ENCODE peak calls at places on chromosomes 5 and 9, in ten cellular contexts. One of them, this sample, is unnamed.

GRCh38 chr5:81251922-81252321 is 18.8 kb downstream of the CKMT2 start:
- DNase-seq in IMR-90: no peak
- DNase-seq in PC-9: no peak
- DNase-seq in neural progenitor cell: no peak
- DNase-seq in sigmoid colon: no peak
- DNase-seq in cardiac fibroblast: no peak
- DNase-seq in CD8-positive, alpha-beta T cell: no peak
- DNase-seq in body of pancreas: no peak
- DNase-seq in psoas muscle: no peak
- DNase-seq in tibial artery: no peak
- DNase-seq in this sample: no peak

GRCh38 chr9:111622626-111623025 is 8.5 kb upstream of the DNAJC25 start:
- DNase-seq in psoas muscle: peak; percentile 49
- DNase-seq in tibial artery: peak; percentile 82
- DNase-seq in neural progenitor cell: no peak
- DNase-seq in PC-9: peak; percentile 80
- DNase-seq in sigmoid colon: no peak
- DNase-seq in cardiac fibroblast: peak; percentile 85
- DNase-seq in body of pancreas: peak; percentile 28
- DNase-seq in IMR-90: peak; percentile 83
- DNase-seq in CD8-positive, alpha-beta T cell: no peak
- DNase-seq in this sample: no peak

GRCh38 chr5:134864707-134865106 is 9.5 kb upstream of the TXNDC15 start:
- DNase-seq in psoas muscle: no peak
- DNase-seq in sigmoid colon: no peak
- DNase-seq in tibial artery: no peak
- DNase-seq in body of pancreas: no peak
- DNase-seq in CD8-positive, alpha-beta T cell: no peak
- DNase-seq in IMR-90: no peak
- DNase-seq in PC-9: no peak
- DNase-seq in cardiac fibroblast: no peak
- DNase-seq in neural progenitor cell: no peak
- DNase-seq in this sample: no peak

GRCh38 chr5:40507095-40507494 is 172.6 kb upstream of the PTGER4 start:
- DNase-seq in PC-9: no peak
- DNase-seq in body of pancreas: no peak
- DNase-seq in psoas muscle: no peak
- DNase-seq in sigmoid colon: no peak
- DNase-seq in CD8-positive, alpha-beta T cell: no peak
- DNase-seq in tibial artery: no peak
- DNase-seq in neural progenitor cell: no peak
- DNase-seq in IMR-90: no peak
- DNase-seq in cardiac fibroblast: peak; percentile 11
- DNase-seq in this sample: no peak

GRCh38 chr9:104494808-104495207 is 9.3 kb upstream of the OR13F1 start:
- DNase-seq in cardiac fibroblast: no peak
- DNase-seq in tibial artery: no peak
- DNase-seq in body of pancreas: no peak
- DNase-seq in IMR-90: no peak
- DNase-seq in neural progenitor cell: peak; percentile 9
- DNase-seq in CD8-positive, alpha-beta T cell: no peak
- DNase-seq in sigmoid colon: no peak
- DNase-seq in PC-9: no peak
- DNase-seq in psoas muscle: no peak
- DNase-seq in this sample: no peak

GRCh38 chr9:132193227-132194110 is 31.6 kb downstream of the NTNG2 start:
- DNase-seq in neural progenitor cell: no peak
- DNase-seq in CD8-positive, alpha-beta T cell: no peak
- DNase-seq in body of pancreas: no peak
- DNase-seq in psoas muscle: no peak
- DNase-seq in cardiac fibroblast: no peak
- DNase-seq in tibial artery: no peak
- DNase-seq in sigmoid colon: no peak
- DNase-seq in PC-9: no peak
- DNase-seq in IMR-90: no peak
- DNase-seq in this sample: no peak

GRCh38 chr9:86733929-86734328 is 213.4 kb downstream of the GAS1 start:
- DNase-seq in cardiac fibroblast: no peak
- DNase-seq in psoas muscle: peak; percentile 58
- DNase-seq in IMR-90: no peak
- DNase-seq in neural progenitor cell: no peak
- DNase-seq in PC-9: no peak
- DNase-seq in sigmoid colon: peak; percentile 83
- DNase-seq in CD8-positive, alpha-beta T cell: no peak
- DNase-seq in body of pancreas: no peak
- DNase-seq in tibial artery: peak; percentile 73
- DNase-seq in this sample: peak; percentile 37

GRCh38 chr9:99112750-99113417 is 8.0 kb downstream of the TGFBR1 start:
- DNase-seq in cardiac fibroblast: no peak
- DNase-seq in neural progenitor cell: no peak
- DNase-seq in tibial artery: no peak
- DNase-seq in sigmoid colon: no peak
- DNase-seq in IMR-90: no peak
- DNase-seq in PC-9: no peak
- DNase-seq in body of pancreas: no peak
- DNase-seq in psoas muscle: no peak
- DNase-seq in CD8-positive, alpha-beta T cell: peak; percentile 69
- DNase-seq in this sample: no peak

GRCh38 chr5:32144637-32145207 is 29.4 kb downstream of the GOLPH3 start:
- DNase-seq in tibial artery: no peak
- DNase-seq in sigmoid colon: no peak
- DNase-seq in neural progenitor cell: no peak
- DNase-seq in CD8-positive, alpha-beta T cell: no peak
- DNase-seq in PC-9: no peak
- DNase-seq in IMR-90: no peak
- DNase-seq in cardiac fibroblast: no peak
- DNase-seq in psoas muscle: no peak
- DNase-seq in body of pancreas: peak; percentile 43
- DNase-seq in this sample: no peak

GRCh38 chr9:126410229-126410628 is 83.6 kb downstream of the MVB12B start:
- DNase-seq in sigmoid colon: no peak
- DNase-seq in CD8-positive, alpha-beta T cell: no peak
- DNase-seq in tibial artery: no peak
- DNase-seq in neural progenitor cell: no peak
- DNase-seq in psoas muscle: no peak
- DNase-seq in cardiac fibroblast: no peak
- DNase-seq in IMR-90: no peak
- DNase-seq in body of pancreas: no peak
- DNase-seq in PC-9: no peak
- DNase-seq in this sample: no peak

GRCh38 chr5:135308245-135308644 is 90.8 kb downstream of the MACROH2A1 start:
- DNase-seq in sigmoid colon: no peak
- DNase-seq in cardiac fibroblast: peak; percentile 25
- DNase-seq in PC-9: no peak
- DNase-seq in psoas muscle: no peak
- DNase-seq in neural progenitor cell: no peak
- DNase-seq in tibial artery: no peak
- DNase-seq in body of pancreas: no peak
- DNase-seq in CD8-positive, alpha-beta T cell: no peak
- DNase-seq in IMR-90: peak; percentile 75
- DNase-seq in this sample: no peak

GRCh38 chr5:15518786-15519185 is 18.8 kb downstream of the FBXL7 start:
- DNase-seq in CD8-positive, alpha-beta T cell: no peak
- DNase-seq in psoas muscle: no peak
- DNase-seq in sigmoid colon: no peak
- DNase-seq in IMR-90: no peak
- DNase-seq in tibial artery: no peak
- DNase-seq in cardiac fibroblast: no peak
- DNase-seq in neural progenitor cell: no peak
- DNase-seq in body of pancreas: no peak
- DNase-seq in PC-9: no peak
- DNase-seq in this sample: no peak

GRCh38 chr5:24923400-24923799 is 278.6 kb upstream of the CDH10 start:
- DNase-seq in IMR-90: no peak
- DNase-seq in PC-9: no peak
- DNase-seq in body of pancreas: no peak
- DNase-seq in sigmoid colon: no peak
- DNase-seq in tibial artery: no peak
- DNase-seq in CD8-positive, alpha-beta T cell: no peak
- DNase-seq in psoas muscle: no peak
- DNase-seq in cardiac fibroblast: no peak
- DNase-seq in neural progenitor cell: no peak
- DNase-seq in this sample: no peak

GRCh38 chr9:130186051-130186450 is 13.8 kb downstream of the NCS1 start:
- DNase-seq in IMR-90: peak; percentile 37
- DNase-seq in sigmoid colon: peak; percentile 89
- DNase-seq in cardiac fibroblast: no peak
- DNase-seq in CD8-positive, alpha-beta T cell: no peak
- DNase-seq in tibial artery: peak; percentile 85
- DNase-seq in psoas muscle: no peak
- DNase-seq in body of pancreas: no peak
- DNase-seq in neural progenitor cell: no peak
- DNase-seq in PC-9: no peak
- DNase-seq in this sample: peak; percentile 26

GRCh38 chr5:74184649-74185048 is 455.9 kb downstream of the ENC1 start:
- DNase-seq in tibial artery: no peak
- DNase-seq in psoas muscle: no peak
- DNase-seq in CD8-positive, alpha-beta T cell: no peak
- DNase-seq in sigmoid colon: no peak
- DNase-seq in body of pancreas: no peak
- DNase-seq in IMR-90: no peak
- DNase-seq in neural progenitor cell: no peak
- DNase-seq in cardiac fibroblast: no peak
- DNase-seq in PC-9: no peak
- DNase-seq in this sample: no peak

GRCh38 chr5:132475531-132475930 is 15.0 kb downstream of the IRF1 start:
- DNase-seq in body of pancreas: no peak
- DNase-seq in IMR-90: no peak
- DNase-seq in sigmoid colon: peak; percentile 70
- DNase-seq in psoas muscle: no peak
- DNase-seq in tibial artery: peak; percentile 57
- DNase-seq in neural progenitor cell: no peak
- DNase-seq in cardiac fibroblast: peak; percentile 46
- DNase-seq in CD8-positive, alpha-beta T cell: peak; percentile 42
- DNase-seq in PC-9: no peak
- DNase-seq in this sample: no peak

GRCh38 chr9:133109931-133110650 is 10.9 kb downstream of the RALGDS start:
- DNase-seq in body of pancreas: no peak
- DNase-seq in neural progenitor cell: no peak
- DNase-seq in cardiac fibroblast: no peak
- DNase-seq in psoas muscle: no peak
- DNase-seq in PC-9: no peak
- DNase-seq in CD8-positive, alpha-beta T cell: no peak
- DNase-seq in tibial artery: peak; percentile 60
- DNase-seq in IMR-90: no peak
- DNase-seq in sigmoid colon: peak; percentile 48
- DNase-seq in this sample: no peak

GRCh38 chr9:4640027-4640426 is 22.1 kb upstream of the PLPP6 start:
- DNase-seq in CD8-positive, alpha-beta T cell: peak; percentile 63
- DNase-seq in neural progenitor cell: peak; percentile 48
- DNase-seq in cardiac fibroblast: peak; percentile 39
- DNase-seq in sigmoid colon: no peak
- DNase-seq in PC-9: peak; percentile 11
- DNase-seq in body of pancreas: no peak
- DNase-seq in IMR-90: no peak
- DNase-seq in tibial artery: no peak
- DNase-seq in psoas muscle: no peak
- DNase-seq in this sample: no peak

GRCh38 chr5:122152266-122152900 is 23.0 kb downstream of the ZNF474 start:
- DNase-seq in IMR-90: no peak
- DNase-seq in neural progenitor cell: no peak
- DNase-seq in tibial artery: peak; percentile 68
- DNase-seq in PC-9: no peak
- DNase-seq in cardiac fibroblast: no peak
- DNase-seq in psoas muscle: no peak
- DNase-seq in CD8-positive, alpha-beta T cell: no peak
- DNase-seq in body of pancreas: no peak
- DNase-seq in sigmoid colon: no peak
- DNase-seq in this sample: no peak

GRCh38 chr5:135629666-135630065 is 50.9 kb upstream of the CXCL14 start:
- DNase-seq in body of pancreas: no peak
- DNase-seq in cardiac fibroblast: no peak
- DNase-seq in IMR-90: no peak
- DNase-seq in PC-9: no peak
- DNase-seq in CD8-positive, alpha-beta T cell: no peak
- DNase-seq in psoas muscle: no peak
- DNase-seq in tibial artery: no peak
- DNase-seq in neural progenitor cell: no peak
- DNase-seq in sigmoid colon: no peak
- DNase-seq in this sample: no peak

GRCh38 chr5:135829681-135830383 is 4.6 kb upstream of the SLC25A48 start:
- DNase-seq in CD8-positive, alpha-beta T cell: no peak
- DNase-seq in PC-9: peak; percentile 35
- DNase-seq in IMR-90: peak; percentile 31
- DNase-seq in tibial artery: no peak
- DNase-seq in body of pancreas: peak; percentile 75
- DNase-seq in neural progenitor cell: peak; percentile 89
- DNase-seq in psoas muscle: peak; percentile 70
- DNase-seq in sigmoid colon: peak; percentile 87
- DNase-seq in cardiac fibroblast: peak; percentile 66
- DNase-seq in this sample: no peak

GRCh38 chr9:135609366-135609955 is 29.9 kb downstream of the GLT6D1 start:
- DNase-seq in IMR-90: no peak
- DNase-seq in cardiac fibroblast: no peak
- DNase-seq in body of pancreas: no peak
- DNase-seq in neural progenitor cell: no peak
- DNase-seq in psoas muscle: no peak
- DNase-seq in tibial artery: no peak
- DNase-seq in sigmoid colon: peak; percentile 43
- DNase-seq in PC-9: no peak
- DNase-seq in CD8-positive, alpha-beta T cell: no peak
- DNase-seq in this sample: no peak
- TF ChIP-seq CTCF in IMR-90: no peak
- TF ChIP-seq CTCF in cardiac fibroblast: no peak
- TF ChIP-seq CTCF in body of pancreas: no peak
- TF ChIP-seq CTCF in neural progenitor cell: no peak
- TF ChIP-seq CTCF in psoas muscle: no peak
- TF ChIP-seq CTCF in tibial artery: no peak
- TF ChIP-seq CTCF in sigmoid colon: no peak
- TF ChIP-seq CTCF in PC-9: no peak
- TF ChIP-seq CTCF in CD8-positive, alpha-beta T cell: no peak
- TF ChIP-seq CTCF in this sample: no peak

GRCh38 chr5:58455066-58455465 is 4.8 kb downstream of the PLK2 start:
- DNase-seq in sigmoid colon: no peak
- DNase-seq in cardiac fibroblast: peak; percentile 43
- DNase-seq in PC-9: no peak
- DNase-seq in tibial artery: no peak
- DNase-seq in neural progenitor cell: no peak
- DNase-seq in IMR-90: peak; percentile 55
- DNase-seq in CD8-positive, alpha-beta T cell: no peak
- DNase-seq in psoas muscle: no peak
- DNase-seq in body of pancreas: no peak
- DNase-seq in this sample: no peak
- H3K4me3 ChIP-seq in sigmoid colon: peak overlapping the region; percentile 84
- H3K4me3 ChIP-seq in cardiac fibroblast: peak overlapping the region; percentile 92
- H3K4me3 ChIP-seq in PC-9: peak overlapping the region; percentile 90
- H3K4me3 ChIP-seq in tibial artery: no peak overlapping the region
- H3K4me3 ChIP-seq in neural progenitor cell: no peak overlapping the region
- H3K4me3 ChIP-seq in IMR-90: no peak overlapping the region
- H3K4me3 ChIP-seq in CD8-positive, alpha-beta T cell: no peak overlapping the region
- H3K4me3 ChIP-seq in psoas muscle: peak overlapping the region; percentile 86
- H3K4me3 ChIP-seq in body of pancreas: no peak overlapping the region
- H3K4me3 ChIP-seq in this sample: no peak overlapping the region

GRCh38 chr9:17587113-17587512 is 8.2 kb downstream of the SH3GL2 start:
- DNase-seq in PC-9: no peak
- DNase-seq in sigmoid colon: no peak
- DNase-seq in cardiac fibroblast: no peak
- DNase-seq in body of pancreas: no peak
- DNase-seq in tibial artery: no peak
- DNase-seq in neural progenitor cell: no peak
- DNase-seq in IMR-90: no peak
- DNase-seq in psoas muscle: no peak
- DNase-seq in CD8-positive, alpha-beta T cell: no peak
- DNase-seq in this sample: no peak
- TF ChIP-seq CTCF in PC-9: no peak
- TF ChIP-seq CTCF in sigmoid colon: no peak
- TF ChIP-seq CTCF in cardiac fibroblast: no peak
- TF ChIP-seq CTCF in body of pancreas: no peak
- TF ChIP-seq CTCF in tibial artery: no peak
- TF ChIP-seq CTCF in neural progenitor cell: peak; percentile 18
- TF ChIP-seq CTCF in IMR-90: no peak
- TF ChIP-seq CTCF in psoas muscle: no peak
- TF ChIP-seq CTCF in CD8-positive, alpha-beta T cell: no peak
- TF ChIP-seq CTCF in this sample: no peak

GRCh38 chr5:147448766-147449165 is 61.1 kb downstream of the DPYSL3 start:
- DNase-seq in cardiac fibroblast: peak; percentile 19
- DNase-seq in psoas muscle: no peak
- DNase-seq in body of pancreas: no peak
- DNase-seq in neural progenitor cell: no peak
- DNase-seq in PC-9: no peak
- DNase-seq in tibial artery: no peak
- DNase-seq in IMR-90: peak; percentile 41
- DNase-seq in CD8-positive, alpha-beta T cell: no peak
- DNase-seq in sigmoid colon: no peak
- DNase-seq in this sample: no peak
- H3K4me3 ChIP-seq in cardiac fibroblast: no peak overlapping the region
- H3K4me3 ChIP-seq in psoas muscle: no peak overlapping the region
- H3K4me3 ChIP-seq in body of pancreas: no peak overlapping the region
- H3K4me3 ChIP-seq in neural progenitor cell: peak overlapping the region; percentile 97
- H3K4me3 ChIP-seq in PC-9: no peak overlapping the region
- H3K4me3 ChIP-seq in tibial artery: no peak overlapping the region
- H3K4me3 ChIP-seq in IMR-90: no peak overlapping the region
- H3K4me3 ChIP-seq in CD8-positive, alpha-beta T cell: no peak overlapping the region
- H3K4me3 ChIP-seq in sigmoid colon: no peak overlapping the region
- H3K4me3 ChIP-seq in this sample: no peak overlapping the region